ENCODE peak calls at places on chromosomes 11 and 22, in six cellular contexts. V is HepG2, O is K562, F is H1, R is A549, T is GM12878. Y is an unnamed sample.

GRCh38 chr11:122977455-122978302 is 4.0 kb downstream of the BSX start:
- DNase-seq in V (no peak), O (no peak), F (peak), R (no peak), T (no peak), Y (peak)

GRCh38 chr11:57294225-57295131 is 30.3 kb downstream of the TNKS1BP1 start:
- DNase-seq in V (no peak), O (no peak), F (no peak), R (no peak), T (no peak), Y (no peak)

GRCh38 chr11:69638941-69639681 is 1.8 kb upstream of the CCND1 start:
- DNase-seq in V (peak), O (peak), F (peak), R (peak), T (no peak), Y (peak)

GRCh38 chr11:24637520-24637919 is 140.7 kb downstream of the LUZP2 start:
- DNase-seq in V (no peak), O (no peak), F (no peak), R (no peak), T (no peak), Y (no peak)

GRCh38 chr11:22041039-22041438 is 151.8 kb upstream of the ANO5 start:
- DNase-seq in V (no peak), O (no peak), F (no peak), R (no peak), T (no peak), Y (no peak)

GRCh38 chr11:80024119-80024518 is 583.3 kb upstream of the TENM4 start:
- DNase-seq in V (no peak), O (no peak), F (no peak), R (no peak), T (no peak), Y (no peak)

GRCh38 chr11:44179173-44179572 is 83.7 kb downstream of the EXT2 start:
- DNase-seq in V (no peak), O (no peak), F (no peak), R (no peak), T (no peak), Y (peak)

GRCh38 chr22:31501738-31502137 is 5.4 kb downstream of the SFI1 start:
- DNase-seq in V (no peak), O (no peak), F (no peak), R (no peak), T (no peak), Y (no peak)

GRCh38 chr22:37412445-37413250 is 14.6 kb downstream of the ELFN2 start:
- DNase-seq in V (no peak), O (no peak), F (no peak), R (no peak), T (no peak), Y (no peak)

GRCh38 chr11:45178890-45179663 is 32.6 kb downstream of the PRDM11 start:
- DNase-seq in V (no peak), O (no peak), F (no peak), R (no peak), T (no peak), Y (no peak)

GRCh38 chr11:62546937-62547625 is 475 bp upstream of the AHNAK start:
- DNase-seq in V (no peak), O (no peak), F (peak), R (peak), T (no peak), Y (no peak)

GRCh38 chr11:113567867-113568266 is 92.7 kb upstream of the DRD2 start:
- DNase-seq in V (no peak), O (no peak), F (no peak), R (no peak), T (no peak), Y (no peak)

GRCh38 chr11:124622531-124623451 is at the start of gene TBRG1:
- DNase-seq in V (peak), O (peak), F (peak), R (peak), T (peak), Y (peak)

GRCh38 chr22:44968736-44969135 is 41.1 kb downstream of the PHF21B start:
- DNase-seq in V (no peak), O (peak), F (no peak), R (no peak), T (no peak), Y (no peak)

GRCh38 chr11:69697489-69697843 is 6.4 kb downstream of the FGF19 start:
- DNase-seq in V (no peak), O (no peak), F (no peak), R (no peak), T (no peak), Y (no peak)

GRCh38 chr11:35812850-35813249 is 131.0 kb upstream of the LDLRAD3 start:
- DNase-seq in V (no peak), O (no peak), F (no peak), R (no peak), T (no peak), Y (no peak)

GRCh38 chr11:111851067-111851466 is 20.3 kb downstream of the ALG9 start:
- DNase-seq in V (no peak), O (no peak), F (no peak), R (no peak), T (no peak), Y (no peak)
- TF ChIP-seq CTCF in V (no peak), O (no peak), F (no peak), R (no peak), T (no peak), Y (no peak)

GRCh38 chr11:27532652-27533325 is 26.2 kb upstream of the LIN7C start:
- DNase-seq in V (no peak), O (no peak), F (no peak), R (no peak), T (no peak), Y (no peak)

GRCh38 chr11:27540051-27540450 is 33.5 kb upstream of the LIN7C start:
- DNase-seq in V (no peak), O (no peak), F (no peak), R (no peak), T (no peak), Y (no peak)

DNA sequence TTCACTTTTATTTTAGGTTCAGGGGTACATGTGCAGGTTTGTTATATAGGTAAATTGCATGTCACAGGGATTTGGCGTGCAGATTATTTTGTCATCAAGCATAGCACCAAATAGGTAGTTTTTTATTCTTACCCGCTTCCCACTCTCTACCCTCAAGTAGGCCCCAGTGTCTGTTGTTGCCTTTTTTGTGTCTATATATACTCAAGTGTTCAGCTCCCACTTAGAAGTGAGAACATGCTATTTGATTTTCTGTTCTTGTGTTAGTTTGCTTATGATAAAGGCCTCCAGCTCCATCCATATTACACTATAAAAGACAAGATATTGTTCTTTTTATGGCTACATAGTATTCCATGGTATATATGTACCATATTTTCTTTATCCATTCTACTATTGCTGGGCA is 28.5 kb upstream of the LIN7C start:
- DNase-seq in V (no peak), O (no peak), F (no peak), R (no peak), T (no peak), Y (no peak)
- H3K27ac ChIP-seq in V (no peak), O (no peak), F (no peak), R (no peak), T (no peak), Y (no peak)

DNA sequence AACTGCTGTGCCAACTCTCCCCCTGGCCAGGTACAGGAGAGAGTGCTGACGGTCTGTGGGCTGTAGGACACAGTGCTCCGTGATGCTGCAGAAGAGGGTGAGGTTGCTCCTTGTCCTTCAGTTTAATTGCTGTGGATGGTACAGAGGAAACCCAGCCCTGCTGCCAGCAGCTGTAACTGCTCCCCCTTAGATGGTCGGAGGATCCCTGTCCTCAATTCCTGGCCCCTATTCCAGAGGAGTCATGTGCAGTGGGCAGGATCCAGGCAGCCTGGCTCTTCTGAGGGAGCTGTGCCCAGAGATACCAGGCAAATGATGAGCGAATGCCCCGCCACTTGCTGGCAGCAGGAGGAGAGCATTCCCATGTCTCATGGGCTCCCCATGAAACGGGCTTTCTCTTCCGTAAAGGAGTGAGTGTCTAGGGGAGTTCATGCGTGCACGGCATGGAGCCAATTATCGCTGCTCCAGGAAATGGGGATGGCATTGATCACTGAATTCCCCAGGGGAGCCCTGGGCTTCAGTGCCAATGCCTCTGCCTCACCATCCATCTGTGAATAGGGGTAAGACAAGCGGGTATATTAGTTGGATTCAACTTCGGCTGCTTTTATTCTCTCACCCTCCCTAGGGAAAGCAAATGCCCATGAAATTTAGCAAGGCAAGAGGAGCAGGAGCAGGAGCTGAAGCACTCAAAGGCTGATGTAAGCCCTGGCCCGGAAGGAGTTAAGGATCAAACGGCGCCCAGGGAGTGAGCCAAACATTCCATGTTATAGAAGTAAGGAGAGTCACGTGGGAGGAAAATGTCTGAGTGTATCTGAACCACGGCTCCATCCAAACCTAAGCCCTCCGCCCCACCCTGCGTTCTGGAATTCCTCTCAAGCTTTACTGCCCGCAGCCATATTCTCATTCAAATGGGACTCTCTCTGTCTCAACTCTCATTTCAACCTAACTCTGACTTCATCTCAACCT is 51.0 kb upstream of the CSNK2A3 start:
- DNase-seq in V (no peak), O (no peak), F (no peak), R (no peak), T (no peak), Y (no peak)
- TF ChIP-seq CHD2 in V (no peak), O (no peak), F (no peak), R (no peak), T (no peak), Y (no peak)

GRCh38 chr11:3046190-3046589 is 11.0 kb downstream of the CARS1 start:
- DNase-seq in V (no peak), O (no peak), F (no peak), R (no peak), T (no peak), Y (peak)
- TF ChIP-seq CTCF in V (peak), O (peak), F (peak), R (no peak), T (no peak), Y (peak)

DNA sequence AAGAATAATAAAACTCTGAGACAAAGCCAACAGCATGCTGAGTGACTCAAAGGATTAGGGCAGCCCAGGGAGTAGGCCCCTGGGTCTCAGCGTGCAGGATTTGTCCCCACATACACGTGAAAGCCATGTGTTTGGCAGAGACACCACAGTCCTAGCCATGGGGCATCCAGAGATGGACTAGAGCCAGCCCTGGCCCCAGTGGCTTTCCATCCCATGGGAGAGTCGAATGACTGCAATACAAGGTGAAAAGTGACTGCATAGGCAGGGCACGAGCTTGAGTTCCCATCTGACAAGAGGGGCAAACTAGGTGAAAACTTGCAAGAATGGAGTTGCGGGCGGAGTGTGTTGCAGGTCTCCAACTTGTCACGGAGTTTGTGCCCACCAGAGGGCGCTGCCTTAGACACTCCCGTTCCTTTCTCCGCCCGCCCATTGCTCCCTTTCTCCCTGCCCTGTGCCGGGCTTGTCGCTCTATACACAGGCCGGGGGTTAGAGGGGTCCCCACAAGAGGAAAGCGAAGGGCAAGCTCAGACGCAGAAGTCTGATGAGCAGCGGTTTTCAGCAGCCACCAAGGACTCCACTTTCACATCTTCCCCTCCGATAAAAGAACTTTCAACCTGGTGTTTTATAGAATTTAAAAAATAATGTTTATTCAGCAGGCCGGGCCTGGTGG is 24.2 kb downstream of the TSKU start:
- DNase-seq in V (peak), O (peak), F (peak), R (peak), T (no peak), Y (peak)
- H3K27ac ChIP-seq in V (no peak), O (no peak), F (no peak), R (peak), T (no peak), Y (no peak)

DNA sequence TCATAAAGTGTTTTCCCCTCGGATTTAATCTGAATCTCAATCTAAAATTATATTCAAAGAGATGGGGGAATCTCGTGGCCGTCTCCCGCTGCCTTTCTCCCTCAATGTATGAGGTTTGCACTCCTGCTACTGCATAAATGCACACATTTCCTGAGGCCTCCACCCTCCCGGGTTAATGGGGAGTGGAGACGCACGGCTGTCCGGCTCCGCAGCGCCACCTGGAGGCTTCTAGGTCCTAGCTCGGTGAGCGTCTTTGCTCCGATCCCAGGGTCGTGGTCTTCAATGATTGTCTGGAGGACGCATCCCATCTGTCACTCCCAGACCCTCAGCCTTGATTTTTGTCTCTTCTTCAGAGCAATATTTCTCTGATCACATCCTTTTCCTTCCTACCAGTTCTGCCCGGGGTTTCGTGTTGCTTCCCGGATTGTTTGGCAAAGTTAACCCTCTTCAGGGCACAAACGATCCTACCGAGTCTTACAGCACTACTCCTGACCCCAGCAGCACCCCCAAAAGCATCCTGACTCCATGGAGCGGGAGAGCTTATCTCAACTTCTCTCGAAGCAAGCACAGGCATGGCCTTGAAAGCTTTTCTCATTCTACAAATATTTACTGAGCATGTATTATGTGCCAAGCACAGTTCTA is at the start of gene LMO1:
- DNase-seq in V (peak), O (peak), F (peak), R (peak), T (no peak), Y (peak)
- TF ChIP-seq CHD2 in V (no peak), O (no peak), F (no peak), R (no peak), T (no peak), Y (peak)

GRCh38 chr11:2537010-2537695 is 92.3 kb downstream of the KCNQ1 start:
- DNase-seq in V (no peak), O (no peak), F (no peak), R (no peak), T (no peak), Y (no peak)
- TF ChIP-seq CTCF in V (no peak), O (no peak), F (no peak), R (no peak), T (no peak), Y (no peak)

GRCh38 chr22:49779226-49779625 is 48.4 kb downstream of the BRD1 start:
- DNase-seq in V (no peak), O (no peak), F (no peak), R (no peak), T (no peak), Y (no peak)
- H3K27ac ChIP-seq in V (no peak), O (no peak), F (no peak), R (no peak), T (no peak), Y (no peak)

Y was measured in SK-N-SH.